ENCODE peak calls at places on chromosomes 1 and 21, in six cellular contexts. One of them, this sample, is unnamed. For H3K4me1, H3K27me3 and H3K9me3, the result is how much of the 10 kb centered on the place peaks cover.

GRCh38 chr1:155961937-155962336 is 16.4 kb downstream of the ARHGEF2 start:
- DNase-seq in ovary: no peak
- DNase-seq in mammary epithelial cell: peak
- DNase-seq in cardiac muscle cell: peak
- DNase-seq in SJSA1: peak
- DNase-seq in transverse colon: peak
- DNase-seq in this sample: peak

GRCh38 chr1:29052100-29052499 is 71.6 kb downstream of the TMEM200B start:
- DNase-seq in ovary: no peak
- DNase-seq in mammary epithelial cell: no peak
- DNase-seq in cardiac muscle cell: no peak
- DNase-seq in SJSA1: no peak
- DNase-seq in transverse colon: no peak
- DNase-seq in this sample: no peak

GRCh38 chr1:238961790-238962189 is 424.6 kb upstream of the CHRM3 start:
- DNase-seq in ovary: no peak
- DNase-seq in mammary epithelial cell: peak
- DNase-seq in cardiac muscle cell: no peak
- DNase-seq in SJSA1: no peak
- DNase-seq in transverse colon: no peak
- DNase-seq in this sample: no peak

GRCh38 chr1:66402194-66402593 is 131.8 kb upstream of the SGIP1 start:
- DNase-seq in ovary: peak
- DNase-seq in mammary epithelial cell: no peak
- DNase-seq in cardiac muscle cell: peak
- DNase-seq in SJSA1: no peak
- DNase-seq in transverse colon: peak
- DNase-seq in this sample: no peak

GRCh38 chr1:219938706-219939105 is 10.3 kb upstream of the SLC30A10 start:
- DNase-seq in ovary: no peak
- DNase-seq in mammary epithelial cell: peak
- DNase-seq in cardiac muscle cell: no peak
- DNase-seq in SJSA1: no peak
- DNase-seq in transverse colon: no peak
- DNase-seq in this sample: no peak

GRCh38 chr1:201999625-202000238 is 10.7 kb upstream of the ELF3 start:
- DNase-seq in ovary: no peak
- DNase-seq in mammary epithelial cell: peak
- DNase-seq in cardiac muscle cell: peak
- DNase-seq in SJSA1: no peak
- DNase-seq in transverse colon: peak
- DNase-seq in this sample: no peak

GRCh38 chr1:14969006-14969405 is 184.5 kb upstream of the TMEM51 start:
- DNase-seq in ovary: no peak
- DNase-seq in mammary epithelial cell: no peak
- DNase-seq in cardiac muscle cell: no peak
- DNase-seq in SJSA1: no peak
- DNase-seq in transverse colon: no peak
- DNase-seq in this sample: no peak

GRCh38 chr1:19353596-19353995 is 41.5 kb downstream of the SLC66A1 start:
- DNase-seq in ovary: no peak
- DNase-seq in mammary epithelial cell: no peak
- DNase-seq in cardiac muscle cell: no peak
- DNase-seq in SJSA1: no peak
- DNase-seq in transverse colon: no peak
- DNase-seq in this sample: no peak

GRCh38 chr1:21575351-21575942 is 66.2 kb downstream of the ALPL start:
- DNase-seq in ovary: no peak
- DNase-seq in mammary epithelial cell: no peak
- DNase-seq in cardiac muscle cell: no peak
- DNase-seq in SJSA1: no peak
- DNase-seq in transverse colon: no peak
- DNase-seq in this sample: no peak

GRCh38 chr1:154714638-154715037 is 106.7 kb upstream of the ADAR start:
- DNase-seq in ovary: no peak
- DNase-seq in mammary epithelial cell: peak
- DNase-seq in cardiac muscle cell: peak
- DNase-seq in SJSA1: no peak
- DNase-seq in transverse colon: peak
- DNase-seq in this sample: no peak

GRCh38 chr1:235759336-235759735 is 107.4 kb downstream of the LYST start:
- DNase-seq in ovary: no peak
- DNase-seq in mammary epithelial cell: no peak
- DNase-seq in cardiac muscle cell: no peak
- DNase-seq in SJSA1: no peak
- DNase-seq in transverse colon: no peak
- DNase-seq in this sample: no peak

GRCh38 chr1:208158640-208159541 is 85.3 kb downstream of the PLXNA2 start:
- DNase-seq in ovary: no peak
- DNase-seq in mammary epithelial cell: no peak
- DNase-seq in cardiac muscle cell: peak
- DNase-seq in SJSA1: no peak
- DNase-seq in transverse colon: peak
- DNase-seq in this sample: no peak

GRCh38 chr1:15617874-15618684 is 821 bp downstream of the DDI2 start:
- DNase-seq in ovary: no peak
- DNase-seq in mammary epithelial cell: peak
- DNase-seq in cardiac muscle cell: peak
- DNase-seq in SJSA1: no peak
- DNase-seq in transverse colon: peak
- DNase-seq in this sample: no peak

GRCh38 chr1:63073530-63074306 is 248.6 kb upstream of the FOXD3 start:
- DNase-seq in ovary: no peak
- DNase-seq in mammary epithelial cell: no peak
- DNase-seq in cardiac muscle cell: peak
- DNase-seq in SJSA1: no peak
- DNase-seq in transverse colon: no peak
- DNase-seq in this sample: no peak

GRCh38 chr1:66350001-66350547 is 183.9 kb upstream of the SGIP1 start:
- DNase-seq in ovary: no peak
- DNase-seq in mammary epithelial cell: peak
- DNase-seq in cardiac muscle cell: peak
- DNase-seq in SJSA1: peak
- DNase-seq in transverse colon: peak
- DNase-seq in this sample: no peak

GRCh38 chr21:26170471-26171309 is at the start of gene APP:
- DNase-seq in ovary: peak
- DNase-seq in mammary epithelial cell: peak
- DNase-seq in cardiac muscle cell: peak
- DNase-seq in SJSA1: peak
- DNase-seq in transverse colon: peak
- DNase-seq in this sample: peak

GRCh38 chr1:117605164-117605810 is 561 bp upstream of the TENT5C start:
- DNase-seq in ovary: no peak
- DNase-seq in mammary epithelial cell: no peak
- DNase-seq in cardiac muscle cell: peak
- DNase-seq in SJSA1: no peak
- DNase-seq in transverse colon: no peak
- DNase-seq in this sample: no peak

GRCh38 chr1:157994704-157995540 is 1.5 kb downstream of the KIRREL1 start:
- DNase-seq in ovary: peak
- DNase-seq in mammary epithelial cell: peak
- DNase-seq in cardiac muscle cell: peak
- DNase-seq in SJSA1: peak
- DNase-seq in transverse colon: peak
- DNase-seq in this sample: no peak

GRCh38 chr1:38221006-38221649 is 174.5 kb upstream of the POU3F1 start:
- DNase-seq in ovary: no peak
- DNase-seq in mammary epithelial cell: peak
- DNase-seq in cardiac muscle cell: peak
- DNase-seq in SJSA1: peak
- DNase-seq in transverse colon: no peak
- DNase-seq in this sample: no peak

DNA sequence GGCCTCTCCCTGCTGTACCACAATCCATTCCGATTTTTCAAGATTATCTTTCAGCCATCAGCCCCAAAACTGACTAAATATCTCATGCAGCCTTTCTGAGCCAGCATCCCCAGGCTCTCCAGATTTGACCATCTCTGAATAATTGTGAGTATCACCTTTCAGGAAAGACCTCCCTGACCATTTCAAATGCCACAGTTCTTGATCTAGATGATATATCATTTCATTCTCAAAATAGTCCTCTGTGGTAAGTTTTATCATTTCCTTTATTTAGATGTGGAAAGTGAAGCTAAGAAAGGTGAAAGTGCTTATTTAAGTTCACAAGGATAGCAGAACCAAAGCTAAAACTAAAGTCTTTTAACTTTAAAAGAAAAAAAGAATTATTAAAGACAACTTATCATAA is 244.0 kb downstream of the PLPP3 start:
- DNase-seq in ovary: no peak
- DNase-seq in mammary epithelial cell: no peak
- DNase-seq in cardiac muscle cell: no peak
- DNase-seq in SJSA1: no peak
- DNase-seq in transverse colon: no peak
- DNase-seq in this sample: no peak
- H3K4me1 ChIP-seq in ovary: under half
- H3K4me1 ChIP-seq in mammary epithelial cell: under half
- H3K4me1 ChIP-seq in cardiac muscle cell: under half
- H3K4me1 ChIP-seq in SJSA1: under half
- H3K4me1 ChIP-seq in transverse colon: under half
- H3K4me1 ChIP-seq in this sample: under half

DNA sequence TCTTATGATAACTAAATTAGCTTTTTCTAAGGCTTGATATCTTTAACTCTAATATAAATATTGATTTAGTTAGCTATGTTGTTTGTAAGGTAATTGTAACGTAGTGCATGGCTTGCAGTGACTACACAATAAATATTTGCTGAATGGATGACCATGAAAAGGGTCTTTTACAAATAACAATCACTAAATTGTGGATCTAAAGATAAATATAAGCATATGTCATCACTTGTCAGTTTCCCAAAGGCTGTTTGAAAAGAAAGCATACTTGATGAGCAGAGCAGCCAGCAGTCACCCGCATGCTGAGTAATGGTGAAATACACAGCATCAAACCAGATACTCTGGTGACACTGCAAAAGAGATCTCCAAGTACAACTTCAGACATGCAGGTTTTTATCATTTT is 92.5 kb upstream of the FMN2 start:
- DNase-seq in ovary: no peak
- DNase-seq in mammary epithelial cell: no peak
- DNase-seq in cardiac muscle cell: no peak
- DNase-seq in SJSA1: no peak
- DNase-seq in transverse colon: no peak
- DNase-seq in this sample: no peak
- H3K27me3 ChIP-seq in ovary: under half
- H3K27me3 ChIP-seq in mammary epithelial cell: under half
- H3K27me3 ChIP-seq in cardiac muscle cell: half or more
- H3K27me3 ChIP-seq in SJSA1: under half
- H3K27me3 ChIP-seq in transverse colon: half or more
- H3K27me3 ChIP-seq in this sample: under half

DNA sequence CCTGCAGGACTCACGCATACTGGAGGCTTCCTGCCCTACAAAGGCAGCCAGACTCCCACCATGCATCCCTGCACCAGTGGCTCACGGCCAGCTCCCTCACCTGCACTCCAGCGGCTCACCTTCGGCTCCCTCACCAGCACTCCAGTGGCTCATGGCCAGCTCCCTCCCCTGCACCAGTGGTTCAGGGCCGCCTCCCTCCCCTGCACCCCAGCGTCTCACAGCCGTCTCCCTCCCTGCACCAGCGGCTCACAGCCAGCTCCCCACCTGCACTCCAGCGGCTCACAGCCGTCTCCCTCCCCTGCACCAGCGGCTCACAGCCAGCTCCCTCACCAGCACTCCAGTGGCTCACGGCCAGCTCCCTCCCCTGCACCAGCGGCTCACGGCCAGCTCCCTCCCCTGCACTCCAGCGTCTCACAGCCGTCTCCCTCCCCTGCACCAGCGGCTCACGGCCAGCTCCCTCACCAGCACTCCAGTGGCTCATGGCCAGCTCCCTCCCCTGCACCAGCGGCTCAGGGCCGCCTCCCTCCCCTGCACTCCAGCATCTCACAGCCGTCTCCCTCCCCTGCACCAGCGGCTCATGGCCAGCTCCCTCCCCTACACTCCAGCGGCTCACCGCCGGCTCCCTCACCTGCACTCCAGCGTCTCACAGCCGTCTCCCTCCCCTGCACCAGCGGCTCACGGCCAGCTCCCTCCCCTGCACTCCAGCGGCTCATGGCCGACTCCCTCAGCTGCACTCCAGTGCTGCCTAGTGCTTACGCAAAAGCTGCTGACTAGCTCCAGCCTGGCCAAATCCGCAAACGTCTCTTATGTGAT is 324.5 kb downstream of the NPHP4 start:
- DNase-seq in ovary: peak
- DNase-seq in mammary epithelial cell: no peak
- DNase-seq in cardiac muscle cell: no peak
- DNase-seq in SJSA1: no peak
- DNase-seq in transverse colon: no peak
- DNase-seq in this sample: no peak
- H3K9me3 ChIP-seq in ovary: under half
- H3K9me3 ChIP-seq in mammary epithelial cell: under half
- H3K9me3 ChIP-seq in cardiac muscle cell: under half
- H3K9me3 ChIP-seq in SJSA1: under half
- H3K9me3 ChIP-seq in transverse colon: under half
- H3K9me3 ChIP-seq in this sample: under half

DNA sequence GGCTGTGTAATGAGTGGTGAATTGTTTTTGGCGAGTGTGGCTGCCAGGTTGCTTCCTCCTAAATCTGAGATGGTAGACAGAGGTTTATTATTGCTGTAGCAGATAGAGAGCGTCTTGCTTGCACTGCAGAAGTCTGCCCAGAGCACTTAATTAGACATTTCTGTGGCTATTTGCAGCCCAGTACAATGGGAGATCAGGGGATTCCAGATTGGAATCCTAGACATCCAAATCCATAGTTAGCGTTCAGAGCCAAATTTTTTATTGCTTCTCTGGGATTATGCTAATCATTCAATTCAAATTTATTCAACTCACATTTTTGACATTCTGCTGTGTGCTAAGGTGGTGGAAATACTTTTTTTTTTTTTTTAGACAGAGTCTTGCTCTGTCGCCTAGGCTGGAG is 30.0 kb downstream of the KIF26B start:
- DNase-seq in ovary: no peak
- DNase-seq in mammary epithelial cell: no peak
- DNase-seq in cardiac muscle cell: no peak
- DNase-seq in SJSA1: no peak
- DNase-seq in transverse colon: no peak
- DNase-seq in this sample: no peak
- H3K4me1 ChIP-seq in ovary: under half
- H3K4me1 ChIP-seq in mammary epithelial cell: under half
- H3K4me1 ChIP-seq in cardiac muscle cell: under half
- H3K4me1 ChIP-seq in SJSA1: under half
- H3K4me1 ChIP-seq in transverse colon: under half
- H3K4me1 ChIP-seq in this sample: under half